ENCODE peak calls at places on chromosomes 11 and 22, in five cellular contexts. U is NCI-H345; E is stimulated activated CD4-positive, alpha-beta T cell treated with anti-CD3 and anti-CD28 coated beads, Interleukin-2, amount 100 ng/mL, for 24 hours; B is HS-5; P is AG08395. C is an unnamed sample.

GRCh38 chr22:32579533-32580220 is 105.1 kb downstream of the FBXO7 start:
- DNase-seq in U (no peak), E (no peak), B (no peak), P (peak; percentile 70), C (no peak)

GRCh38 chr11:112219476-112220232 is 6.6 kb upstream of the PTS start:
- DNase-seq in U (peak; percentile 78), E (peak; percentile 21), B (peak; percentile 52), P (peak; percentile 74), C (peak; percentile 85)

GRCh38 chr11:102453286-102453797 is 777 bp upstream of the TMEM123 start:
- DNase-seq in U (peak; percentile 33), E (peak; percentile 58), B (no peak), P (peak; percentile 17), C (no peak)

GRCh38 chr11:73396985-73397384 is 20.8 kb downstream of the RELT start:
- DNase-seq in U (no peak), E (no peak), B (no peak), P (no peak), C (no peak)

GRCh38 chr11:10394229-10395100 is 60.6 kb upstream of the AMPD3 start:
- DNase-seq in U (no peak), E (no peak), B (no peak), P (no peak), C (no peak)

GRCh38 chr11:3840289-3840869 is 380 bp downstream of the RHOG start:
- DNase-seq in U (no peak), E (no peak), B (no peak), P (no peak), C (no peak)

GRCh38 chr11:69295995-69296889 is 2.3 kb downstream of the MYEOV start:
- DNase-seq in U (no peak), E (no peak), B (peak; percentile 42), P (peak; percentile 78), C (no peak)

GRCh38 chr22:22316589-22316988 is 72.0 kb downstream of the VPREB1 start:
- DNase-seq in U (no peak), E (no peak), B (no peak), P (no peak), C (no peak)

GRCh38 chr11:61679893-61680621 is at the start of gene DAGLA:
- DNase-seq in U (peak; percentile 75), E (peak; percentile 77), B (no peak), P (peak; percentile 92), C (peak; percentile 31)

GRCh38 chr11:118106789-118107335 is 20.1 kb upstream of the SMIM35 start:
- DNase-seq in U (no peak), E (no peak), B (peak; percentile 15), P (peak; percentile 60), C (no peak)

GRCh38 chr22:46693634-46694422 is 44.2 kb downstream of the CERK start:
- DNase-seq in U (peak; percentile 35), E (no peak), B (no peak), P (no peak), C (no peak)

C was measured in dermis microvascular lymphatic vessel endothelial cell.